ENCODE peak calls at places on chromosome 22, in six cellular contexts. U is gastrocnemius medialis, F is ovary, D is A549, J is body of pancreas, V is uterus. W is an unnamed sample. For H3K4me1, the result is how much of the 10 kb centered on the place peaks cover.

GRCh38 chr22:49705631-49706352 is 121.9 kb downstream of the BRD1 start:
- DNase-seq in U (no peak), F (no peak), D (no peak), J (no peak), V (no peak), W (no peak)

GRCh38 chr22:20970939-20971657 is 4.0 kb downstream of the AIFM3 start:
- DNase-seq in U (no peak), F (no peak), D (no peak), J (no peak), V (no peak), W (no peak)

GRCh38 chr22:20253161-20253560 is 15.0 kb downstream of the RTN4R start:
- DNase-seq in U (no peak), F (no peak), D (no peak), J (no peak), V (no peak), W (no peak)

GRCh38 chr22:31496735-31497146 is 405 bp downstream of the SFI1 start:
- DNase-seq in U (no peak), F (no peak), D (no peak), J (no peak), V (no peak), W (no peak)

GRCh38 chr22:38315801-38316339 is 1.4 kb downstream of the CSNK1E start:
- DNase-seq in U (no peak), F (no peak), D (no peak), J (no peak), V (no peak), W (no peak)

GRCh38 chr22:17043521-17043920 is 35.5 kb upstream of the GAB4 start:
- DNase-seq in U (no peak), F (no peak), D (no peak), J (no peak), V (no peak), W (no peak)

GRCh38 chr22:31077681-31078080 is 3.4 kb upstream of the SMTN start:
- DNase-seq in U (no peak), F (no peak), D (no peak), J (no peak), V (no peak), W (no peak)

GRCh38 chr22:48976556-48977535 is 850.8 kb downstream of the BRD1 start:
- DNase-seq in U (no peak), F (no peak), D (no peak), J (no peak), V (no peak), W (no peak)

GRCh38 chr22:23357028-23357427 is 176.7 kb downstream of the BCR start:
- DNase-seq in U (no peak), F (no peak), D (no peak), J (no peak), V (peak), W (no peak)

GRCh38 chr22:23356094-23356493 is 175.8 kb downstream of the BCR start:
- DNase-seq in U (no peak), F (no peak), D (no peak), J (no peak), V (no peak), W (no peak)

GRCh38 chr22:23353696-23354095 is 173.4 kb downstream of the BCR start:
- DNase-seq in U (no peak), F (no peak), D (no peak), J (no peak), V (no peak), W (no peak)

GRCh38 chr22:23353004-23353403 is 172.7 kb downstream of the BCR start:
- DNase-seq in U (no peak), F (no peak), D (no peak), J (no peak), V (no peak), W (no peak)
- TF ChIP-seq POLR2A in U (no peak), F (no peak), D (no peak), J (no peak), V (no peak), W (no peak)

GRCh38 chr22:18075101-18075730 is 2.6 kb upstream of the PEX26 start:
- DNase-seq in U (no peak), F (no peak), D (no peak), J (no peak), V (no peak), W (no peak)
- H3K4me1 ChIP-seq in U (under half), F (under half), D (under half), J (under half), V (under half), W (under half)

GRCh38 chr22:45335021-45335818 is 25.5 kb downstream of the FAM118A start:
- DNase-seq in U (peak), F (no peak), D (no peak), J (no peak), V (no peak), W (no peak)
- TF ChIP-seq CTCF in U (peak), F (no peak), D (no peak), J (no peak), V (no peak), W (no peak)

DNA sequence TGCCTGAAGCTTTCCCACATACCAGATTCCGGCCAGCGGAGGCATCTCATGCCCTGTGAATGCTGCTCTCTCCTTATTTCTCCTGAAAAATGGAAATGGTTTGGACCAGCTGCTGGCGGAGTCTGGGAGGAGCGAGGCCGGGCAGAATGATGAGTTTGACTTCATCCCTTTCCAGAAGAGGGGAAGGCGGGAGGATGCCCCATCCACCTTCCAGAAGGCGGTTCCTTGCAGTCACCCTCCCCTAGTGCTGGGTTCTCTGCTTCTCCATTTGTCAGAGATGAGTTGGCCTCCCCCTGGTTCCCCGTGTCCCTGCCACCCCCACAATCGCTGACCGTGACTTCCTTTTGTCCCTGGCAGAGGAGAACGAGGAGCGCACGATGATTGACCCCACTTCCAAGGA is 75.6 kb downstream of the PARVB start:
- DNase-seq in U (no peak), F (no peak), D (no peak), J (no peak), V (no peak), W (no peak)
- TF ChIP-seq POLR2A in U (no peak), F (no peak), D (no peak), J (no peak), V (no peak), W (no peak)

DNA sequence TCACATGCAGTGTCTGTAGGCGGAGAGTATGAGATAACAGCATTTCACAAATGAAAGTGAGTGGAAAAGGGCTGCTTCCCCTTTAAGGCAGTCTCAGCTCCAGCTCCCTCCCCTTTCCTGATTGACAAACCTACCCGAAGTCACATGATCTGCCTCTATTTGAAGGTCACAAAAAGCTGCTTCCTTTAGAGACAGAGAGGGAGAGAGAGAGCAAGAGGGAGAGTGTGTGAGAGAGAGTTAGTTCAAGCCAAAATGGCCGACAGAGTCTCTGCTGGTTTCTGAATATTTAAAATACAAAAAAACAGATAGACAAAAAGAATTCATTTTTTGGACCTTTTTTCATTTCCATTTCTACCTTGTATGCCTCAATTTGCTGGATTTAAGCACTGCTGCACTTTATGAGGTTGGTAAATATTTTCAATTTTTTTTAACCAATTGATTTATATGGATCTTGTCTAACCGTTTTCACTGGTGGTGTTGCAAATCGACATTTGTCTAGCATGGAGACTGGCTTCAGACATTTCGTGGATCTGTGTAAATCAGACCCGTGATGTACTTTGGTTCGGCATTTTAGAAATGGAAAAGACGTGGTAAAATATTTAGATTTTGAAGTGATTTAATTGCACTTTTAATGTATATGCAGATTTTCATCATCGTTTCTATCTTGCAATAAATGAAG is at the start of gene TNRC6B:
- DNase-seq in U (peak), F (peak), D (peak), J (peak), V (peak), W (peak)
- H3K4me1 ChIP-seq in U (half or more), F (under half), D (under half), J (half or more), V (under half), W (half or more)

DNA sequence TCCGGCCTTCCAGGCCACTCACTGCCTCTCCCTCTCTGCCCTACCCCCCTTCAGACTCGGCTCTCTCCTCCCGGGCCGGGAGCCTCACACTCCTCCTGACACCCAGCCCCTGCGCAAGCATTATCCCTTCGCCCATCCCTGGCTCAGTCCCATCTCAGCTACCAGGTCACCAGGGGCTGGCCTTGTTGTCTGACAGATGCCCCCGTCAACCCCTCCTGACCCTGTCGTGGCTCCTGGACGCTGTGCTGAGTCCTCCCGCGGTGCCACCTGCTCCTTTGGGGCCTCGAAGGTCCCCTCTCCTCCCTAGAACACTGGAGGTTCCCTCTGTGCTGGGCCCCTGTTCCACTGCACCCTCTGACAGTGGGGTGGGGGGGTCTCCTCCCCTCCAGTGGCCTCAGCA is 32.9 kb downstream of the TRMU start:
- DNase-seq in U (no peak), F (no peak), D (no peak), J (no peak), V (no peak), W (no peak)
- TF ChIP-seq CTCF in U (no peak), F (no peak), D (no peak), J (no peak), V (no peak), W (no peak)

W was measured in stomach.